ENCODE peak calls at places on chromosomes 4 and X, in six cellular contexts. B, U, E, Y, C and R are unnamed samples.
A peak's percentile ranks its signal among the peaks of the same experiment; 100 is the strongest.

GRCh38 chr4:7865533-7865932 is 74.1 kb downstream of the AFAP1 start:
- DNase-seq in B (no peak), U (no peak), E (no peak), Y (no peak), C (no peak), R (no peak)

GRCh38 chrX:150935466-150935865 is 37.0 kb upstream of the CD99L2 start:
- DNase-seq in B (no peak), U (no peak), E (peak; percentile 17), Y (no peak), C (no peak), R (peak; percentile 63)

GRCh38 chr4:151486166-151486565 is 77.2 kb downstream of the FHIP1A start:
- DNase-seq in B (no peak), U (no peak), E (peak; percentile 45), Y (no peak), C (no peak), R (peak; percentile 76)

GRCh38 chrX:15973299-15973698 is 118.7 kb upstream of the AP1S2 start:
- DNase-seq in B (no peak), U (peak; percentile 33), E (no peak), Y (no peak), C (peak; percentile 3), R (no peak)

GRCh38 chr4:146347822-146348221 is 133.5 kb downstream of the REELD1 start:
- DNase-seq in B (no peak), U (no peak), E (no peak), Y (no peak), C (no peak), R (no peak)

GRCh38 chr4:151227731-151228130 is 49.2 kb upstream of the PRSS48 start:
- DNase-seq in B (no peak), U (no peak), E (peak; percentile 95), Y (no peak), C (peak; percentile 66), R (peak; percentile 43)

GRCh38 chr4:3384771-3385701 is 56.7 kb upstream of the HGFAC start:
- DNase-seq in B (no peak), U (no peak), E (no peak), Y (no peak), C (peak; percentile 46), R (no peak)

GRCh38 chrX:104988038-104988437 is 232.5 kb downstream of the TEX13A start:
- DNase-seq in B (no peak), U (no peak), E (no peak), Y (no peak), C (no peak), R (no peak)

GRCh38 chrX:13077168-13077567 is 32.7 kb upstream of the FAM9C start:
- DNase-seq in B (no peak), U (no peak), E (no peak), Y (no peak), C (no peak), R (no peak)

GRCh38 chr4:182297659-182298058 is 54.5 kb downstream of the TENM3 start:
- DNase-seq in B (no peak), U (no peak), E (no peak), Y (no peak), C (peak; percentile 12), R (no peak)